ENCODE peak calls at places on chromosomes 12 and 14, in seven cellular contexts. One of them, this sample, is unnamed.

GRCh38 chr12:131836193-131836592 is 8.0 kb downstream of the MMP17 start:
- DNase-seq in Kasumi-1: no peak
- DNase-seq in gastrocnemius medialis: no peak
- DNase-seq in cardiac muscle cell: peak; percentile 33
- DNase-seq in H7: no peak
- DNase-seq in pulmonary artery endothelial cell: no peak
- DNase-seq in activated CD4-positive, alpha-beta T cell treated with anti-CD3 and anti-CD28 coated beads for 24 hours: no peak
- DNase-seq in this sample: no peak

GRCh38 chr12:3757261-3757660 is 4.4 kb upstream of the CRACR2A start:
- DNase-seq in gastrocnemius medialis: no peak
- DNase-seq in cardiac muscle cell: no peak
- DNase-seq in activated CD4-positive, alpha-beta T cell treated with anti-CD3 and anti-CD28 coated beads for 24 hours: no peak
- DNase-seq in Kasumi-1: no peak
- DNase-seq in H7: no peak
- DNase-seq in pulmonary artery endothelial cell: no peak
- DNase-seq in this sample: no peak

GRCh38 chr14:49992901-49993335 is 100.0 kb downstream of the ARF6 start:
- DNase-seq in activated CD4-positive, alpha-beta T cell treated with anti-CD3 and anti-CD28 coated beads for 24 hours: no peak
- DNase-seq in H7: no peak
- DNase-seq in pulmonary artery endothelial cell: no peak
- DNase-seq in Kasumi-1: no peak
- DNase-seq in cardiac muscle cell: peak; percentile 40
- DNase-seq in gastrocnemius medialis: no peak
- DNase-seq in this sample: no peak

GRCh38 chr14:51006781-51007211 is 62.5 kb upstream of the PYGL start:
- DNase-seq in H7: no peak
- DNase-seq in Kasumi-1: no peak
- DNase-seq in cardiac muscle cell: peak; percentile 74
- DNase-seq in pulmonary artery endothelial cell: no peak
- DNase-seq in gastrocnemius medialis: peak; percentile 82
- DNase-seq in activated CD4-positive, alpha-beta T cell treated with anti-CD3 and anti-CD28 coated beads for 24 hours: no peak
- DNase-seq in this sample: no peak

GRCh38 chr14:104335176-104335575 is 196.8 kb downstream of the KIF26A start:
- DNase-seq in gastrocnemius medialis: no peak
- DNase-seq in pulmonary artery endothelial cell: no peak
- DNase-seq in cardiac muscle cell: no peak
- DNase-seq in H7: peak; percentile 33
- DNase-seq in Kasumi-1: no peak
- DNase-seq in activated CD4-positive, alpha-beta T cell treated with anti-CD3 and anti-CD28 coated beads for 24 hours: no peak
- DNase-seq in this sample: no peak

GRCh38 chr12:88944403-88944802 is 364.1 kb upstream of the KITLG start:
- DNase-seq in Kasumi-1: no peak
- DNase-seq in activated CD4-positive, alpha-beta T cell treated with anti-CD3 and anti-CD28 coated beads for 24 hours: no peak
- DNase-seq in gastrocnemius medialis: no peak
- DNase-seq in pulmonary artery endothelial cell: peak; percentile 77
- DNase-seq in H7: no peak
- DNase-seq in cardiac muscle cell: peak; percentile 53
- DNase-seq in this sample: no peak

GRCh38 chr12:107775093-107775721 is 703 bp downstream of the ASCL4 start:
- DNase-seq in activated CD4-positive, alpha-beta T cell treated with anti-CD3 and anti-CD28 coated beads for 24 hours: no peak
- DNase-seq in pulmonary artery endothelial cell: no peak
- DNase-seq in H7: peak; percentile 93
- DNase-seq in cardiac muscle cell: no peak
- DNase-seq in gastrocnemius medialis: no peak
- DNase-seq in Kasumi-1: no peak
- DNase-seq in this sample: no peak

GRCh38 chr14:88825503-88825902 is 1.1 kb downstream of the TTC8 start:
- DNase-seq in Kasumi-1: no peak
- DNase-seq in activated CD4-positive, alpha-beta T cell treated with anti-CD3 and anti-CD28 coated beads for 24 hours: no peak
- DNase-seq in pulmonary artery endothelial cell: no peak
- DNase-seq in cardiac muscle cell: no peak
- DNase-seq in gastrocnemius medialis: no peak
- DNase-seq in H7: peak; percentile 10
- DNase-seq in this sample: no peak

GRCh38 chr14:84343637-84344036 is 1186.3 kb upstream of the FLRT2 start:
- DNase-seq in cardiac muscle cell: peak; percentile 73
- DNase-seq in gastrocnemius medialis: no peak
- DNase-seq in activated CD4-positive, alpha-beta T cell treated with anti-CD3 and anti-CD28 coated beads for 24 hours: no peak
- DNase-seq in pulmonary artery endothelial cell: no peak
- DNase-seq in Kasumi-1: no peak
- DNase-seq in H7: no peak
- DNase-seq in this sample: no peak

GRCh38 chr14:70709726-70710382 is 68.1 kb downstream of the TTC9 start:
- DNase-seq in activated CD4-positive, alpha-beta T cell treated with anti-CD3 and anti-CD28 coated beads for 24 hours: no peak
- DNase-seq in Kasumi-1: no peak
- DNase-seq in cardiac muscle cell: no peak
- DNase-seq in gastrocnemius medialis: no peak
- DNase-seq in H7: no peak
- DNase-seq in pulmonary artery endothelial cell: no peak
- DNase-seq in this sample: no peak

GRCh38 chr12:88298014-88298682 is 156.0 kb downstream of the TMTC3 start:
- DNase-seq in Kasumi-1: no peak
- DNase-seq in gastrocnemius medialis: no peak
- DNase-seq in activated CD4-positive, alpha-beta T cell treated with anti-CD3 and anti-CD28 coated beads for 24 hours: no peak
- DNase-seq in pulmonary artery endothelial cell: no peak
- DNase-seq in H7: no peak
- DNase-seq in cardiac muscle cell: no peak
- DNase-seq in this sample: no peak

GRCh38 chr14:22262881-22263280 is 326.1 kb downstream of the DAD1 start:
- DNase-seq in pulmonary artery endothelial cell: no peak
- DNase-seq in gastrocnemius medialis: no peak
- DNase-seq in cardiac muscle cell: no peak
- DNase-seq in H7: no peak
- DNase-seq in Kasumi-1: no peak
- DNase-seq in activated CD4-positive, alpha-beta T cell treated with anti-CD3 and anti-CD28 coated beads for 24 hours: no peak
- DNase-seq in this sample: no peak

GRCh38 chr12:132429932-132430643 is 59.9 kb upstream of the FBRSL1 start:
- DNase-seq in H7: peak; percentile 89
- DNase-seq in pulmonary artery endothelial cell: no peak
- DNase-seq in cardiac muscle cell: no peak
- DNase-seq in gastrocnemius medialis: no peak
- DNase-seq in Kasumi-1: peak; percentile 54
- DNase-seq in activated CD4-positive, alpha-beta T cell treated with anti-CD3 and anti-CD28 coated beads for 24 hours: no peak
- DNase-seq in this sample: peak; percentile 80

GRCh38 chr12:28954333-28954732 is 194.7 kb upstream of the FAR2 start:
- DNase-seq in cardiac muscle cell: peak; percentile 44
- DNase-seq in H7: no peak
- DNase-seq in activated CD4-positive, alpha-beta T cell treated with anti-CD3 and anti-CD28 coated beads for 24 hours: no peak
- DNase-seq in Kasumi-1: no peak
- DNase-seq in gastrocnemius medialis: no peak
- DNase-seq in pulmonary artery endothelial cell: no peak
- DNase-seq in this sample: no peak

GRCh38 chr12:110176745-110177144 is 52.6 kb downstream of the IFT81 start:
- DNase-seq in H7: no peak
- DNase-seq in cardiac muscle cell: peak; percentile 63
- DNase-seq in gastrocnemius medialis: no peak
- DNase-seq in pulmonary artery endothelial cell: no peak
- DNase-seq in activated CD4-positive, alpha-beta T cell treated with anti-CD3 and anti-CD28 coated beads for 24 hours: no peak
- DNase-seq in Kasumi-1: no peak
- DNase-seq in this sample: no peak

GRCh38 chr14:89027097-89027740 is 202.8 kb downstream of the TTC8 start:
- DNase-seq in pulmonary artery endothelial cell: no peak
- DNase-seq in gastrocnemius medialis: no peak
- DNase-seq in cardiac muscle cell: peak; percentile 59
- DNase-seq in H7: peak; percentile 98
- DNase-seq in activated CD4-positive, alpha-beta T cell treated with anti-CD3 and anti-CD28 coated beads for 24 hours: peak; percentile 43
- DNase-seq in Kasumi-1: no peak
- DNase-seq in this sample: peak; percentile 83

GRCh38 chr14:65720743-65721142 is 308.2 kb downstream of the FUT8 start:
- DNase-seq in pulmonary artery endothelial cell: no peak
- DNase-seq in Kasumi-1: no peak
- DNase-seq in activated CD4-positive, alpha-beta T cell treated with anti-CD3 and anti-CD28 coated beads for 24 hours: no peak
- DNase-seq in H7: no peak
- DNase-seq in gastrocnemius medialis: no peak
- DNase-seq in cardiac muscle cell: no peak
- DNase-seq in this sample: no peak

GRCh38 chr14:65332141-65332871 is 80.2 kb upstream of the FUT8 start:
- DNase-seq in pulmonary artery endothelial cell: no peak
- DNase-seq in Kasumi-1: no peak
- DNase-seq in H7: no peak
- DNase-seq in gastrocnemius medialis: no peak
- DNase-seq in activated CD4-positive, alpha-beta T cell treated with anti-CD3 and anti-CD28 coated beads for 24 hours: no peak
- DNase-seq in cardiac muscle cell: no peak
- DNase-seq in this sample: no peak

GRCh38 chr14:85122690-85123089 is 407.3 kb upstream of the FLRT2 start:
- DNase-seq in H7: no peak
- DNase-seq in pulmonary artery endothelial cell: no peak
- DNase-seq in gastrocnemius medialis: no peak
- DNase-seq in activated CD4-positive, alpha-beta T cell treated with anti-CD3 and anti-CD28 coated beads for 24 hours: no peak
- DNase-seq in Kasumi-1: no peak
- DNase-seq in cardiac muscle cell: peak; percentile 23
- DNase-seq in this sample: no peak

GRCh38 chr14:71932229-71932951 is at the start of gene RGS6:
- DNase-seq in gastrocnemius medialis: no peak
- DNase-seq in H7: peak; percentile 93
- DNase-seq in pulmonary artery endothelial cell: no peak
- DNase-seq in activated CD4-positive, alpha-beta T cell treated with anti-CD3 and anti-CD28 coated beads for 24 hours: no peak
- DNase-seq in cardiac muscle cell: peak; percentile 16
- DNase-seq in Kasumi-1: peak; percentile 5
- DNase-seq in this sample: no peak

GRCh38 chr14:93970967-93971634 is 5.3 kb downstream of the ASB2 start:
- DNase-seq in cardiac muscle cell: no peak
- DNase-seq in Kasumi-1: peak; percentile 19
- DNase-seq in gastrocnemius medialis: no peak
- DNase-seq in H7: no peak
- DNase-seq in activated CD4-positive, alpha-beta T cell treated with anti-CD3 and anti-CD28 coated beads for 24 hours: peak; percentile 49
- DNase-seq in pulmonary artery endothelial cell: no peak
- DNase-seq in this sample: no peak

GRCh38 chr14:102183922-102184677 is 44.4 kb downstream of the WDR20 start:
- DNase-seq in cardiac muscle cell: no peak
- DNase-seq in pulmonary artery endothelial cell: no peak
- DNase-seq in Kasumi-1: no peak
- DNase-seq in activated CD4-positive, alpha-beta T cell treated with anti-CD3 and anti-CD28 coated beads for 24 hours: no peak
- DNase-seq in gastrocnemius medialis: no peak
- DNase-seq in H7: peak; percentile 27
- DNase-seq in this sample: no peak

GRCh38 chr12:40946612-40947194 is 241.4 kb upstream of the PDZRN4 start:
- DNase-seq in Kasumi-1: peak; percentile 41
- DNase-seq in activated CD4-positive, alpha-beta T cell treated with anti-CD3 and anti-CD28 coated beads for 24 hours: no peak
- DNase-seq in cardiac muscle cell: peak; percentile 58
- DNase-seq in gastrocnemius medialis: no peak
- DNase-seq in H7: peak; percentile 2
- DNase-seq in pulmonary artery endothelial cell: peak; percentile 1
- DNase-seq in this sample: peak; percentile 29

GRCh38 chr12:132583736-132584135 is 26.6 kb downstream of the LRCOL1 start:
- DNase-seq in Kasumi-1: no peak
- DNase-seq in activated CD4-positive, alpha-beta T cell treated with anti-CD3 and anti-CD28 coated beads for 24 hours: no peak
- DNase-seq in gastrocnemius medialis: no peak
- DNase-seq in cardiac muscle cell: no peak
- DNase-seq in H7: peak; percentile 95
- DNase-seq in pulmonary artery endothelial cell: no peak
- DNase-seq in this sample: no peak

GRCh38 chr12:12922191-12922616 is 29.8 kb downstream of the GPRC5D start:
- DNase-seq in cardiac muscle cell: peak; percentile 65
- DNase-seq in pulmonary artery endothelial cell: no peak
- DNase-seq in Kasumi-1: no peak
- DNase-seq in activated CD4-positive, alpha-beta T cell treated with anti-CD3 and anti-CD28 coated beads for 24 hours: no peak
- DNase-seq in H7: no peak
- DNase-seq in gastrocnemius medialis: no peak
- DNase-seq in this sample: no peak

GRCh38 chr14:95660550-95661515 is 25.4 kb upstream of the TCL1B start:
- DNase-seq in gastrocnemius medialis: no peak
- DNase-seq in cardiac muscle cell: no peak
- DNase-seq in pulmonary artery endothelial cell: no peak
- DNase-seq in activated CD4-positive, alpha-beta T cell treated with anti-CD3 and anti-CD28 coated beads for 24 hours: no peak
- DNase-seq in H7: no peak
- DNase-seq in Kasumi-1: no peak
- DNase-seq in this sample: no peak

GRCh38 chr12:53695148-53696138 is 19.6 kb upstream of the ATP5MC2 start:
- DNase-seq in activated CD4-positive, alpha-beta T cell treated with anti-CD3 and anti-CD28 coated beads for 24 hours: peak; percentile 28
- DNase-seq in H7: peak; percentile 88
- DNase-seq in cardiac muscle cell: peak; percentile 62
- DNase-seq in pulmonary artery endothelial cell: no peak
- DNase-seq in gastrocnemius medialis: no peak
- DNase-seq in Kasumi-1: no peak
- DNase-seq in this sample: peak; percentile 67

This sample was measured in K562.